ENCODE peak calls at places on chromosomes 12 and 14, in five cellular contexts. P is A549, Z is MM.1S, H is A673, N is thyroid gland. I is an unnamed sample.

GRCh38 chr12:29726321-29726692 is 57.4 kb downstream of the TMTC1 start:
- DNase-seq in P (no peak), Z (no peak), H (peak), N (no peak), I (no peak)

GRCh38 chr14:92949496-92950192 is 26.7 kb downstream of the CHGA start:
- DNase-seq in P (no peak), Z (no peak), H (no peak), N (no peak), I (no peak)

GRCh38 chr12:50505945-50506344 is 1.2 kb downstream of the DIP2B start:
- DNase-seq in P (no peak), Z (no peak), H (peak), N (peak), I (peak)

GRCh38 chr12:81668475-81668874 is 90.7 kb downstream of the PPFIA2 start:
- DNase-seq in P (peak), Z (no peak), H (peak), N (no peak), I (no peak)

GRCh38 chr12:93047118-93047517 is 118.0 kb upstream of the EEA1 start:
- DNase-seq in P (no peak), Z (no peak), H (no peak), N (no peak), I (no peak)

GRCh38 chr14:96734076-96734622 is 63.0 kb upstream of the VRK1 start:
- DNase-seq in P (no peak), Z (no peak), H (no peak), N (no peak), I (peak)

GRCh38 chr12:2477009-2477766 is 317.6 kb upstream of the FKBP4 start:
- DNase-seq in P (no peak), Z (no peak), H (no peak), N (no peak), I (no peak)

GRCh38 chr12:28340261-28340660 is 150.0 kb downstream of the CCDC91 start:
- DNase-seq in P (no peak), Z (no peak), H (no peak), N (no peak), I (no peak)

GRCh38 chr14:59755388-59755787 is 115.2 kb downstream of the RTN1 start:
- DNase-seq in P (no peak), Z (no peak), H (no peak), N (no peak), I (no peak)

GRCh38 chr14:102620413-102620812 is 28.0 kb downstream of the RCOR1 start:
- DNase-seq in P (no peak), Z (no peak), H (no peak), N (no peak), I (no peak)

GRCh38 chr14:92105845-92106094 is 612 bp downstream of the ATXN3 start:
- DNase-seq in P (peak), Z (no peak), H (peak), N (peak), I (peak)

GRCh38 chr12:11577658-11578260 is 71.7 kb upstream of the ETV6 start:
- DNase-seq in P (no peak), Z (no peak), H (no peak), N (no peak), I (no peak)

GRCh38 chr14:23644195-23644918 is 8.2 kb downstream of the DHRS2 start:
- DNase-seq in P (no peak), Z (no peak), H (no peak), N (no peak), I (no peak)

GRCh38 chr12:57616383-57617101 is 5.3 kb downstream of the ARHGEF25 start:
- DNase-seq in P (no peak), Z (no peak), H (peak), N (no peak), I (no peak)

GRCh38 chr12:67111182-67111581 is 158.0 kb upstream of the CAND1 start:
- DNase-seq in P (no peak), Z (no peak), H (no peak), N (no peak), I (peak)

GRCh38 chr14:58695514-58695913 is 57.8 kb downstream of the DACT1 start:
- DNase-seq in P (no peak), Z (no peak), H (no peak), N (no peak), I (no peak)

GRCh38 chr12:18462437-18462836 is 201.1 kb downstream of the PIK3C2G start:
- DNase-seq in P (no peak), Z (no peak), H (no peak), N (peak), I (no peak)

GRCh38 chr14:63777024-63777423 is 49.2 kb upstream of the SGPP1 start:
- DNase-seq in P (peak), Z (no peak), H (peak), N (no peak), I (no peak)

GRCh38 chr12:64756371-64756770 is 2.8 kb downstream of the GNS start:
- DNase-seq in P (no peak), Z (peak), H (no peak), N (no peak), I (no peak)

GRCh38 chr14:88630565-88630964 is 67.7 kb downstream of the ZC3H14 start:
- DNase-seq in P (peak), Z (no peak), H (no peak), N (no peak), I (peak)

GRCh38 chr14:41925409-41925808 is 318.7 kb downstream of the LRFN5 start:
- DNase-seq in P (peak), Z (no peak), H (peak), N (no peak), I (no peak)

GRCh38 chr12:104436790-104437189 is 20.0 kb upstream of the CHST11 start:
- DNase-seq in P (no peak), Z (no peak), H (no peak), N (no peak), I (no peak)

GRCh38 chr12:31003861-31004640 is 69.6 kb upstream of the DDX11 start:
- DNase-seq in P (no peak), Z (no peak), H (no peak), N (no peak), I (no peak)

GRCh38 chr12:49705479-49706267 is 1.5 kb downstream of the FMNL3 start:
- DNase-seq in P (no peak), Z (no peak), H (peak), N (peak), I (no peak)

GRCh38 chr12:104698871-104699270 is 242.1 kb downstream of the CHST11 start:
- DNase-seq in P (no peak), Z (no peak), H (no peak), N (no peak), I (no peak)

GRCh38 chr12:2633176-2633824 is 161.5 kb upstream of the FKBP4 start:
- DNase-seq in P (no peak), Z (no peak), H (no peak), N (no peak), I (no peak)

GRCh38 chr12:107612508-107612907 is 73.1 kb upstream of the PWP1 start:
- DNase-seq in P (no peak), Z (no peak), H (no peak), N (no peak), I (no peak)

GRCh38 chr14:88919502-88919901 is 95.1 kb downstream of the TTC8 start:
- DNase-seq in P (peak), Z (no peak), H (no peak), N (no peak), I (peak)

GRCh38 chr12:63150255-63151060 is 543 bp downstream of the AVPR1A start:
- DNase-seq in P (peak), Z (no peak), H (peak), N (peak), I (no peak)

GRCh38 chr12:67394600-67394999 is 125.4 kb downstream of the CAND1 start:
- DNase-seq in P (no peak), Z (no peak), H (no peak), N (peak), I (peak)

GRCh38 chr14:91744068-91744480 is 12.2 kb upstream of the CATSPERB start:
- DNase-seq in P (peak), Z (no peak), H (no peak), N (no peak), I (no peak)

GRCh38 chr14:23118506-23119361 is at the start of gene CEBPE:
- DNase-seq in P (no peak), Z (no peak), H (no peak), N (no peak), I (no peak)

GRCh38 chr12:108826115-108826806 is 31.1 kb downstream of the SSH1 start:
- DNase-seq in P (no peak), Z (peak), H (no peak), N (peak), I (peak)

DNA sequence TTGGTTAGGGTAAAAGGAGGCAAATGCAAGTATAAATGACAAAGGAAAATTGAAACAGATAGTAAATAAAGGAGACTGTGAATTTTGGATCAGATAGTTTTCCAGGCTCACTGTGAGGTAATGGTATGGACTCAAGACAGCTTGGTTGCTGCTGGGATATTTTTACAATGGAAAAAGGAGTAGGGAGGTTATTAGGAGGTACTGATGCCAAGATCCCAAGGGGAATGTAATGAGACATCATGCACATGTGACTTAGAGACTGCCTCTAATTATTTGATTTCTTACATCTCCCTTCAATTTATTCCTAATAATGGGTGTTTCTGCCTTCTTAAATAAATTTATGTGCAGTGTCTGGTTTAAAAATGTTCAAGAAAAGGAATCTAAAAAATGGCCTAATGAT is 56.9 kb downstream of the TAOK3 start:
- DNase-seq in P (no peak), Z (no peak), H (no peak), N (no peak), I (no peak)
- H3K4me3 ChIP-seq in P (no peak), Z (no peak), H (no peak), N (no peak), I (no peak)

GRCh38 chr12:54126696-54127537 is 61.9 kb downstream of the SMUG1 start:
- DNase-seq in P (no peak), Z (no peak), H (peak), N (peak), I (no peak)
- H3K4me3 ChIP-seq in P (peak), Z (no peak), H (peak), N (peak), I (no peak)

DNA sequence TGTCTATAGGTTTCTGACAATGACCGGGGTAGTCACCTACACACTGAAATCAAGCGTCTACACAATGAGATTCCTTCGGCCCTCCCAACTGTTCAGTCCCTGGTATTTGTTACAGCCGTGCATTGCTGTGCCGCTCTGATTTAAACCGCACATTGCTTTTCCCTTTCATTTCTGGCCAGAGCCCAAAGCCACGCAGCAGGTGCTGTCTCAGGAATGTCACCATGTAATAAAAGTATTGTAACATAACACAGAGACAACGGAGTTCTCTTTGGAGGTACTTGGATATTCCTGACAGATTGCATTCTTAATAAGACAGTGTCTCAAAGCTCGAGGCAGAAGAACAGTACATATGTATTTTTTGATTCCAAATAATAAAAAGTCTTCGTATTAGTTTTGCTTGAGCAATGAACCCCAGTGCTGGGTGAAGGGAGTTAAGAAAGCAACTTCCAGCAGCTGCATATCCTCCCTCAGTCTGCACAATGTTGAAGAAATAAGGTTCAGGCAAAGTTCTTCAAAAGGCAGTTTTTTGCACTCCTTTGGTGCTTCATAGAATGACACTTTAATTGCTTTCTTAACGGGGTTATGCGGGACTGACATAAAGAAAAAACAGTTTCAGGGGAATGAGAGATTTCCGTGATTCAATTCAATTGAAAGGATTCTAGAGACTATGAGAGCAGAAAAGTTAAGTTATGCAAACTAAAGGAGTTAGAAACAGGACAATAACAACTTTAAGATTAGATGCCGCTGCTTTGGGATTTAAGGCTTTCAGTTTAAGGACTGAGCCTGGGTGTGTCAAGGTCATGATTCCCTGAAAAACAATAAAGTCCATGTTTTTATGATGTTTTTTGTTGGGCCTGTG is 288.7 kb upstream of the FLRT2 start:
- DNase-seq in P (no peak), Z (no peak), H (peak), N (peak), I (no peak)
- H3K4me3 ChIP-seq in P (no peak), Z (no peak), H (no peak), N (no peak), I (no peak)

GRCh38 chr14:77023001-77023996 is 5.2 kb downstream of the IRF2BPL start:
- DNase-seq in P (peak), Z (no peak), H (peak), N (peak), I (peak)

GRCh38 chr14:77025744-77026165 is 2.8 kb downstream of the IRF2BPL start:
- DNase-seq in P (peak), Z (no peak), H (peak), N (peak), I (no peak)

GRCh38 chr14:77018785-77019184 is 9.7 kb downstream of the IRF2BPL start:
- DNase-seq in P (no peak), Z (no peak), H (no peak), N (no peak), I (no peak)

GRCh38 chr14:77024171-77024627 is 4.3 kb downstream of the IRF2BPL start:
- DNase-seq in P (peak), Z (peak), H (peak), N (peak), I (peak)

GRCh38 chr14:77022219-77022852 is 6.2 kb downstream of the IRF2BPL start:
- DNase-seq in P (no peak), Z (peak), H (no peak), N (peak), I (peak)
- H3K4me3 ChIP-seq in P (no peak), Z (peak), H (no peak), N (no peak), I (no peak)

DNA sequence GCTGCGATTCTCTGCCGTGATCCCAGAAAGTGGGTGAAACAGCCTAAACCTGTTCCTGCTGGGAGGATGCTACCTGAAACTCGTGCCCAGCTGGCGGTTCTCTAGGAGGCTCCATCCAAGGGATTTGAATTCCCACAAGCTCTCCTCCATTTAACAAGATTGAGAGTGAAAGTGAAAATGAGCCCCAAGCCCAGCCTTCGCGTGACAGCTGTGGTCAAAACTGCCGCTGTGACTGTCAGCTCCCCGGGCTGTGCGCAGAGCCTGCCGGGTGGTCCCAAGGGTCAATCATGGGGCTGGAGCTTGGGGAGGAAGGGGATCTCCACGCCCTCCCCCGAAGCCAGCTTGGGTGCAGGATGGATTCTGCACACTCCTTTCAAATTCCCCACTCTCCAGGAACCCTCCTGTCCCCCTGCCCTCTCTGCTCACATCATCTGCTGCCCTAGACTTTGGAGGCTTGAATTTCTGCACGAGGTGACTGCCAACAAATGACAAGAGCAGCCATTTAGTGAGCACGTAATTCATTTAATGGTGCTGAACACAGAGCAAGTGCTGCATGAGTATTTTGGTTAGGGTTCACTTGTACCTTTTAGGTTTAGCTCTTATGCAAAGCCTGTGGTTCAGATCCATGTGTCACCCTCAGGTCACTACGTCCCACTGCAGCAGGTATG is 5.3 kb downstream of the ASB2 start:
- DNase-seq in P (no peak), Z (peak), H (no peak), N (no peak), I (peak)
- H3K4me3 ChIP-seq in P (no peak), Z (peak), H (no peak), N (no peak), I (no peak)